ENCODE peak calls at places on chromosomes 1 and 21, in eight cellular contexts. K, A, V, L, J, P, G and C are unnamed samples.

GRCh38 chr1:183185941-183186490 is at the start of gene LAMC2:
- DNase-seq in V (peak; percentile 93), L (no peak), J (peak; percentile 42), K (no peak), G (no peak), A (peak; percentile 84), P (no peak), C (peak; percentile 75)

GRCh38 chr21:40707271-40707670 is 139.7 kb downstream of the DSCAM start:
- DNase-seq in A (no peak), P (no peak), K (no peak), J (no peak), L (no peak), G (no peak), V (no peak), C (no peak)

GRCh38 chr1:163406787-163407186 is 85.0 kb downstream of the NUF2 start:
- DNase-seq in K (no peak), A (no peak), P (no peak), V (no peak), L (no peak), G (no peak), J (no peak), C (no peak)

GRCh38 chr1:205375816-205376545 is 19.3 kb upstream of the KLHDC8A start:
- DNase-seq in G (no peak), J (peak; percentile 73), A (peak; percentile 69), K (no peak), P (no peak), V (peak; percentile 87), L (no peak), C (peak; percentile 79)

GRCh38 chr21:23016617-23017016 is 2018.4 kb downstream of the NCAM2 start:
- DNase-seq in V (peak; percentile 62), G (no peak), L (no peak), J (no peak), A (no peak), K (no peak), P (no peak), C (peak; percentile 57)

GRCh38 chr1:2561898-2562895 is 6.0 kb downstream of the TNFRSF14 start:
- DNase-seq in P (no peak), L (no peak), A (no peak), K (no peak), V (no peak), G (no peak), J (no peak), C (peak; percentile 33)

GRCh38 chr1:201476670-201477344 is 7.8 kb upstream of the PHLDA3 start:
- DNase-seq in K (no peak), L (no peak), J (peak; percentile 46), G (no peak), A (no peak), P (no peak), V (peak; percentile 75), C (no peak)

GRCh38 chr1:24929091-24929875 is 793 bp downstream of the RUNX3 start:
- DNase-seq in G (no peak), P (no peak), J (no peak), L (no peak), A (peak; percentile 15), K (no peak), V (peak; percentile 13), C (peak; percentile 64)

GRCh38 chr1:176605151-176605550 is 142.2 kb downstream of the PAPPA2 start:
- DNase-seq in A (no peak), L (no peak), K (no peak), P (no peak), J (no peak), V (no peak), G (no peak), C (no peak)

GRCh38 chr1:155017946-155018316 is 15.3 kb downstream of the ZBTB7B start:
- DNase-seq in J (no peak), A (no peak), P (no peak), K (no peak), L (no peak), V (no peak), G (no peak), C (no peak)

GRCh38 chr1:231576804-231577718 is 48.6 kb downstream of the TSNAX start:
- DNase-seq in V (no peak), L (no peak), K (no peak), J (no peak), P (no peak), G (no peak), A (peak; percentile 37), C (no peak)

GRCh38 chr1:97668945-97669344 is 251.9 kb downstream of the DPYD start:
- DNase-seq in V (peak; percentile 64), L (no peak), P (no peak), A (peak; percentile 4), K (no peak), J (peak; percentile 5), G (no peak), C (no peak)

GRCh38 chr1:156912861-156913808 is 7.3 kb upstream of the LRRC71 start:
- DNase-seq in A (no peak), V (no peak), K (no peak), G (no peak), P (no peak), L (no peak), J (no peak), C (no peak)

GRCh38 chr1:77494036-77494435 is 188.4 kb downstream of the ZZZ3 start:
- DNase-seq in G (no peak), V (no peak), P (no peak), A (no peak), L (no peak), J (no peak), K (no peak), C (no peak)

GRCh38 chr1:243596441-243597183 is 253.4 kb downstream of the AKT3 start:
- DNase-seq in L (no peak), J (peak; percentile 85), G (no peak), P (no peak), V (peak; percentile 94), A (no peak), K (no peak), C (no peak)

GRCh38 chr1:16164821-16165364 is 9.0 kb upstream of the EPHA2 start:
- DNase-seq in A (no peak), P (no peak), J (no peak), K (no peak), L (no peak), V (no peak), G (no peak), C (no peak)
- H3K4me1 ChIP-seq in A (peaks cover 76% of the 10 kb centered on the region), P (no peaks in the 10 kb centered on the region), J (peaks cover 27% of the 10 kb centered on the region), K (peaks cover 10% of the 10 kb centered on the region), L (peaks cover 31% of the 10 kb centered on the region), V (peaks cover 39% of the 10 kb centered on the region), G (peaks cover 60% of the 10 kb centered on the region), C (peaks cover 35% of the 10 kb centered on the region)

GRCh38 chr1:27832762-27833161 is 2.2 kb downstream of the PPP1R8 start:
- DNase-seq in V (peak; percentile 25), L (no peak), K (no peak), A (no peak), J (peak; percentile 14), G (no peak), P (no peak), C (no peak)
- H3K27ac ChIP-seq in V (no peak overlapping the region), L (no peak overlapping the region), K (no peak overlapping the region), A (no peak overlapping the region), J (no peak overlapping the region), G (no peak overlapping the region), P (no peak overlapping the region), C (no peak overlapping the region)

DNA sequence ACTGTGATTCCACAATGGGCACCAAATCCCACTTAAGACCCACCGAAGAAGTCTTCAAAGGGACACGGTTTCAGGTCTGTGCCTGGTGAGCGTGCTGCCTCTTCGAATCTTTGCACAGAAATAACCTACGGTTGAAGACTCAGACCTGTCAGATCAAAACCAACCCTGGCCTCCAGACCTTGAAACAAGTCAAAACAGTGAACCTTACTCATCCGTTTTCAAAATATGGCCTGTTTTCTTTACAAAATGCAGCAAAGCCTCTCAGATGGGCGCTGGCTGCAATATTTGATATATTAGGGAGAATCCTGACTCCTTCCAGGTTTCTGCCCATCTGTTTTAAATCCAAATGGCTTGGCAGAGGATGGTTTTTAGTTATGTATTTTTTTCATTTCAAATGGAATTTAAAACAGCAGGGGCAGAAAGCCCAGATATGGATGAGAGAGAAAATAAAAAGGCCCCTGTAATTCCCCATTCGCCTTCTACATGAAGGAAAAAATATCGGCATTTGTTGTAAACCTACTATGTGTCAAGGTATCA is 14.0 kb downstream of the JUN start:
- DNase-seq in A (no peak), L (no peak), V (no peak), P (no peak), J (no peak), G (no peak), K (no peak), C (no peak)
- H3K4me1 ChIP-seq in A (peaks cover under 1% of the 10 kb centered on the region), L (peaks cover 26% of the 10 kb centered on the region), V (peaks cover 13% of the 10 kb centered on the region), P (peaks cover 3% of the 10 kb centered on the region), J (peaks cover 5% of the 10 kb centered on the region), G (peaks cover 31% of the 10 kb centered on the region), K (peaks cover 13% of the 10 kb centered on the region), C (no peaks in the 10 kb centered on the region)

GRCh38 chr1:23515905-23516304 is 15.1 kb downstream of the E2F2 start:
- DNase-seq in K (no peak), A (no peak), G (no peak), J (no peak), V (no peak), P (no peak), L (no peak), C (no peak)
- H3K27ac ChIP-seq in K (no peak overlapping the region), A (no peak overlapping the region), G (no peak overlapping the region), J (no peak overlapping the region), V (no peak overlapping the region), P (no peak overlapping the region), L (no peak overlapping the region), C (no peak overlapping the region)

GRCh38 chr1:8409666-8410065 is 91.8 kb downstream of the SLC45A1 start:
- DNase-seq in V (no peak), A (no peak), K (no peak), G (no peak), J (no peak), L (no peak), P (no peak), C (no peak)
- H3K4me1 ChIP-seq in V (peaks cover 42% of the 10 kb centered on the region), A (peaks cover 35% of the 10 kb centered on the region), K (peaks cover 59% of the 10 kb centered on the region), G (peaks cover 93% of the 10 kb centered on the region), J (peaks cover 23% of the 10 kb centered on the region), L (peaks cover 100% of the 10 kb centered on the region), P (peaks cover 24% of the 10 kb centered on the region), C (peaks cover 59% of the 10 kb centered on the region)

GRCh38 chr1:211324992-211325775 is 1.4 kb upstream of the TRAF5 start:
- DNase-seq in P (no peak), K (no peak), L (no peak), J (no peak), V (no peak), A (no peak), G (no peak), C (no peak)
- H3K27ac ChIP-seq in P (no peak overlapping the region), K (no peak overlapping the region), L (no peak overlapping the region), J (no peak overlapping the region), V (no peak overlapping the region), A (no peak overlapping the region), G (no peak overlapping the region), C (no peak overlapping the region)